ENCODE peak calls at places on chromosomes 6 and 20, in eight cellular contexts. G is glutamatergic neuron; N is AG04450; Y is fibroblast of mammary gland; F is stimulated activated CD8-positive, alpha-beta memory T cell treated with anti-CD3 and anti-CD28 coated beads, Interleukin-7, amount 100 ng/mL, for 1 hour; C is T-helper 2 cell; S is stimulated activated CD4-positive, alpha-beta T cell treated with anti-CD3 and anti-CD28 coated beads, Interleukin-2, amount 100 ng/mL, for 48 hours; X is Ammon's horn. D is an unnamed sample.

GRCh38 chr20:44407402-44408184 is 52.1 kb downstream of the HNF4A start:
- DNase-seq in G (no peak), N (no peak), Y (peak; percentile 50), F (no peak), C (no peak), S (no peak), X (no peak), D (no peak)

GRCh38 chr20:30601974-30602373 is 655.5 kb upstream of the DEFB115 start:
- DNase-seq in G (no peak), N (no peak), Y (no peak), F (no peak), C (no peak), S (no peak), X (no peak), D (no peak)

GRCh38 chr20:2140561-2140960 is 38.9 kb downstream of the STK35 start:
- DNase-seq in G (no peak), N (no peak), Y (peak; percentile 60), F (no peak), C (no peak), S (no peak), X (no peak), D (no peak)

GRCh38 chr6:170032706-170033309 is 258.1 kb downstream of the DLL1 start:
- DNase-seq in G (no peak), N (no peak), Y (no peak), F (no peak), C (no peak), S (no peak), X (no peak), D (no peak)

GRCh38 chr20:39645130-39645529 is 683.0 kb downstream of the DHX35 start:
- DNase-seq in G (no peak), N (no peak), Y (no peak), F (no peak), C (no peak), S (no peak), X (no peak), D (no peak)

GRCh38 chr20:46230811-46231282 is 77.5 kb downstream of the CDH22 start:
- DNase-seq in G (no peak), N (no peak), Y (peak; percentile 30), F (no peak), C (no peak), S (no peak), X (no peak), D (no peak)

GRCh38 chr20:48107560-48107959 is 322.3 kb upstream of the SULF2 start:
- DNase-seq in G (no peak), N (no peak), Y (peak; percentile 56), F (no peak), C (no peak), S (no peak), X (no peak), D (no peak)

GRCh38 chr6:27205375-27206278 is 41.9 kb upstream of the PRSS16 start:
- DNase-seq in G (no peak), N (no peak), Y (peak; percentile 20), F (no peak), C (peak; percentile 5), S (no peak), X (no peak), D (peak; percentile 3)

GRCh38 chr6:111763381-111763780 is 109.9 kb downstream of the FYN start:
- DNase-seq in G (no peak), N (no peak), Y (no peak), F (no peak), C (no peak), S (no peak), X (no peak), D (no peak)